ENCODE peak calls at places on chromosomes 5 and 9, in four cellular contexts. W is cardiac muscle cell, T is GM20000, X is RWPE1. E is an unnamed sample.

GRCh38 chr5:134125195-134126015 is 10.9 kb downstream of the TCF7 start:
- DNase-seq in W (peak), T (no peak), X (peak), E (no peak)

GRCh38 chr5:107484261-107484660 is 186.5 kb downstream of the EFNA5 start:
- DNase-seq in W (peak), T (no peak), X (no peak), E (no peak)

GRCh38 chr9:130128782-130129424 is 43.3 kb upstream of the NCS1 start:
- DNase-seq in W (peak), T (peak), X (no peak), E (no peak)

GRCh38 chr5:90991201-90991600 is 391.9 kb downstream of the ARRDC3 start:
- DNase-seq in W (no peak), T (no peak), X (no peak), E (no peak)

GRCh38 chr5:86526811-86527348 is 90.9 kb upstream of the COX7C start:
- DNase-seq in W (no peak), T (no peak), X (no peak), E (no peak)

GRCh38 chr5:78649220-78649700 is 688 bp upstream of the LHFPL2 start:
- DNase-seq in W (peak), T (no peak), X (peak), E (no peak)

GRCh38 chr9:135879237-135879601 is 28.1 kb downstream of the CAMSAP1 start:
- DNase-seq in W (peak), T (no peak), X (no peak), E (no peak)

GRCh38 chr5:37665889-37666288 is 174.0 kb downstream of the GDNF start:
- DNase-seq in W (peak), T (no peak), X (no peak), E (no peak)

GRCh38 chr5:87909382-87909781 is 359.3 kb downstream of the TMEM161B start:
- DNase-seq in W (no peak), T (no peak), X (no peak), E (no peak)

GRCh38 chr9:35763181-35763580 is 9.1 kb upstream of the MSMP start:
- DNase-seq in W (no peak), T (no peak), X (no peak), E (no peak)

GRCh38 chr5:95530441-95530840 is 24.3 kb downstream of the SKIC3 start:
- DNase-seq in W (peak), T (no peak), X (peak), E (no peak)

GRCh38 chr9:130707225-130707976 is 13.8 kb downstream of the EXOSC2 start:
- DNase-seq in W (peak), T (no peak), X (peak), E (peak)

GRCh38 chr9:81080900-81081299 is 608.4 kb downstream of the TLE1 start:
- DNase-seq in W (no peak), T (no peak), X (no peak), E (no peak)

GRCh38 chr9:125558453-125559084 is 148.4 kb downstream of the MAPKAP1 start:
- DNase-seq in W (peak), T (peak), X (peak), E (no peak)

GRCh38 chr5:175797521-175798038 is 73.8 kb upstream of the CPLX2 start:
- DNase-seq in W (no peak), T (no peak), X (no peak), E (no peak)

GRCh38 chr5:171757853-171758535 is 27.6 kb upstream of the SMIM23 start:
- DNase-seq in W (peak), T (no peak), X (peak), E (no peak)

GRCh38 chr5:103119067-103119764 is 722 bp downstream of the GIN1 start:
- DNase-seq in W (no peak), T (no peak), X (no peak), E (no peak)

GRCh38 chr9:134179595-134179917 is 15.2 kb upstream of the RNU6ATAC start:
- DNase-seq in W (no peak), T (no peak), X (no peak), E (no peak)

GRCh38 chr9:7342229-7342628 is 457.3 kb downstream of the DMAC1 start:
- DNase-seq in W (peak), T (peak), X (no peak), E (no peak)

GRCh38 chr5:117177302-117177701 is 602.7 kb upstream of the SEMA6A start:
- DNase-seq in W (no peak), T (no peak), X (no peak), E (no peak)

GRCh38 chr9:108997112-108997511 is 16.2 kb downstream of the CTNNAL1 start:
- DNase-seq in W (no peak), T (no peak), X (no peak), E (no peak)

GRCh38 chr5:51651476-51651875 is 268.2 kb downstream of the ISL1 start:
- DNase-seq in W (no peak), T (no peak), X (peak), E (no peak)

GRCh38 chr9:123065191-123065590 is 31.7 kb downstream of the GPR21 start:
- DNase-seq in W (no peak), T (no peak), X (no peak), E (no peak)

GRCh38 chr5:29161399-29161798 is 2032.1 kb upstream of the CDH6 start:
- DNase-seq in W (no peak), T (no peak), X (no peak), E (no peak)

GRCh38 chr9:113844466-113844865 is 31.6 kb upstream of the ZNF618 start:
- DNase-seq in W (no peak), T (no peak), X (no peak), E (no peak)

GRCh38 chr9:4832786-4833579 is 40.2 kb downstream of the RCL1 start:
- DNase-seq in W (peak), T (no peak), X (peak), E (no peak)

DNA sequence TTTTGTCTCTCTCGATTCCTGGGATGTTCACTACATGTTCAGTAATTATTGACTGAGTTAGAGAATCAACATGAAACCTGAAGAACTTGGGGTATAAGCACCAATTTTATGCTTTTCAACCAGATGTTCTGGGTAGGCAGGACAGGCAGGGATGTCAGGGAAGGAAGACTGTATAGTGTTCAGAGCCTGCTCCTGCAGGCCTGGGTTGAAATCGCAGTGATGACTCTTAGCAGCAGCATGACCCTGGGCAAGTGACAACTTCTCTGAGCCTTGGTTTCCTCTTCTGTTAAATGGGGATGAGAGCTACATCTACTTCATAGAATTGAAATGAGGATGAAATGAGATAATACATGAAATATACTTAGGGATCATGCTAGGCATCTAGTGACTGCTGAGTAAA is 29.7 kb upstream of the PANK3 start:
- DNase-seq in W (no peak), T (no peak), X (no peak), E (no peak)
- TF ChIP-seq CTCF in W (no peak), T (no peak), X (no peak), E (no peak)

GRCh38 chr9:26892251-26893029 is at the start of gene CAAP1:
- DNase-seq in W (peak), T (peak), X (peak), E (peak)
- TF ChIP-seq CTCF in W (peak), T (peak), X (peak), E (peak)

GRCh38 chr5:140855772-140856674 is at the start of gene PCDHA10:
- DNase-seq in W (no peak), T (no peak), X (no peak), E (no peak)
- TF ChIP-seq CTCF in W (no peak), T (no peak), X (no peak), E (peak)

GRCh38 chr9:36787709-36788108 is 215.0 kb downstream of the MELK start:
- DNase-seq in W (no peak), T (no peak), X (no peak), E (no peak)

GRCh38 chr9:36793277-36793676 is 220.6 kb downstream of the MELK start:
- DNase-seq in W (no peak), T (no peak), X (no peak), E (no peak)

GRCh38 chr9:36791204-36791948 is 218.7 kb downstream of the MELK start:
- DNase-seq in W (no peak), T (no peak), X (no peak), E (no peak)

GRCh38 chr9:36789886-36790285 is 217.2 kb downstream of the MELK start:
- DNase-seq in W (no peak), T (no peak), X (no peak), E (no peak)

GRCh38 chr9:36788534-36788933 is 215.8 kb downstream of the MELK start:
- DNase-seq in W (no peak), T (peak), X (no peak), E (no peak)
- TF ChIP-seq CTCF in W (peak), T (peak), X (peak), E (peak)

DNA sequence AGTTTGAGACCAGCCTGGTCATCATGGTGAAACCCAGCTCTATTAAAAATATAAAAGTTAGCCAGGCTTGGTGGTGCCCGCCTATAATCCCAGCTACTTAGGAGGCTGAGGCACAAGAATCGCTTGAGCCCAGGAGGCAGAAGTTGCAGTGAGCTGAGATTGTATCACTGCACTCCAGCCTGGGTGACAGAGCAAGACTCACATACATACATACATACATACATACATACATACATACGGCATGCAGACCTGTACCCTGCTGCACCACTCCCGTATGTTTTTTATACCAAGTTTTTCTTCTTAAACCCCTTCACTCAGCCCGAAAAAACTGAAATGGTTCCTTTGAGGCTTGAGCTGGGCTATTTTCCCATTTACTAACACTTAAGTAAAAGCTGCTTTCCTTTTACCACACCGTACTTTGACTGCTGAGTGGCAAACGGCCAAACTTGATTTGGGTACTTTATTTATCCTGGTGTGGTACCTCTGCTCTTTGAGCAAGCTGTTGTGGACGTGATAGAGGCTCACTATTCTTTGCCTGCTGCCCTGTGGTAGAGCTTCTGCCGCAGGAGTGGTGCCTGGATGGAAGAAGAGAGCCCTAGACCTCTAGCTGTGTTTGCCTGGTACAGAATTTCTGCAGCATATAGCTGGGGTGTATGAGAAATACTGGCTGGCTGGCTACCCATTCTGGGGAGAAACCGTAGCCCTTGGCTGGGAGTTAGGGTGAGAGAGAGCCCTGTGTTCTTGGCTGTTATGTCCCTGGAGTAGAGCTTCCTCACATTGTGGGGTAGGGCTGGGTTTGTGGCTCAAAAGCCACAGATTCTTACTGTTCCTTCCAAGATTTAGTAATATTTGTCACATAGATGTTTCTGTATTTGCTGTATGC is 19.4 kb downstream of the IPO11 start:
- DNase-seq in W (peak), T (no peak), X (no peak), E (no peak)
- TF ChIP-seq CTCF in W (no peak), T (no peak), X (no peak), E (no peak)